ENCODE peak calls at places on chromosomes 7 and 10, in seven cellular contexts. One of them, this sample, is unnamed.

GRCh38 chr7:35593896-35594295 is 101.0 kb downstream of the HERPUD2 start:
- DNase-seq in prostate gland: no peak
- DNase-seq in GM23338: peak; percentile 82
- DNase-seq in stomach: no peak
- DNase-seq in breast epithelium: no peak
- DNase-seq in transverse colon: no peak
- DNase-seq in HCT116: peak; percentile 12
- DNase-seq in this sample: no peak

GRCh38 chr7:120996333-120996982 is 7.9 kb downstream of the CPED1 start:
- DNase-seq in HCT116: no peak
- DNase-seq in GM23338: no peak
- DNase-seq in stomach: peak; percentile 75
- DNase-seq in prostate gland: peak; percentile 74
- DNase-seq in transverse colon: peak; percentile 78
- DNase-seq in breast epithelium: peak; percentile 56
- DNase-seq in this sample: no peak

GRCh38 chr10:95841711-95842498 is 65.9 kb upstream of the CC2D2B start:
- DNase-seq in breast epithelium: no peak
- DNase-seq in transverse colon: peak; percentile 44
- DNase-seq in HCT116: peak; percentile 50
- DNase-seq in GM23338: peak; percentile 77
- DNase-seq in stomach: peak; percentile 43
- DNase-seq in prostate gland: peak; percentile 50
- DNase-seq in this sample: peak; percentile 26

GRCh38 chr10:9745158-9745557 is 1272.5 kb upstream of the CELF2 start:
- DNase-seq in GM23338: no peak
- DNase-seq in breast epithelium: no peak
- DNase-seq in HCT116: no peak
- DNase-seq in transverse colon: no peak
- DNase-seq in prostate gland: no peak
- DNase-seq in stomach: no peak
- DNase-seq in this sample: no peak

GRCh38 chr7:38328814-38329213 is 55.4 kb upstream of the TARP start:
- DNase-seq in breast epithelium: no peak
- DNase-seq in HCT116: no peak
- DNase-seq in stomach: no peak
- DNase-seq in transverse colon: no peak
- DNase-seq in GM23338: no peak
- DNase-seq in prostate gland: no peak
- DNase-seq in this sample: no peak

GRCh38 chr10:128599538-128599937 is 473.3 kb upstream of the MKI67 start:
- DNase-seq in stomach: no peak
- DNase-seq in HCT116: no peak
- DNase-seq in GM23338: no peak
- DNase-seq in prostate gland: no peak
- DNase-seq in breast epithelium: no peak
- DNase-seq in transverse colon: no peak
- DNase-seq in this sample: no peak

GRCh38 chr7:100745184-100745583 is 11.8 kb downstream of the ZAN start:
- DNase-seq in GM23338: peak; percentile 67
- DNase-seq in transverse colon: peak; percentile 17
- DNase-seq in prostate gland: no peak
- DNase-seq in stomach: peak; percentile 25
- DNase-seq in HCT116: peak; percentile 46
- DNase-seq in breast epithelium: no peak
- DNase-seq in this sample: no peak

GRCh38 chr10:60894816-60895215 is 49.2 kb downstream of the RHOBTB1 start:
- DNase-seq in breast epithelium: no peak
- DNase-seq in stomach: no peak
- DNase-seq in transverse colon: no peak
- DNase-seq in GM23338: no peak
- DNase-seq in HCT116: no peak
- DNase-seq in prostate gland: no peak
- DNase-seq in this sample: no peak

GRCh38 chr7:3153118-3153517 is 109.5 kb upstream of the CARD11 start:
- DNase-seq in stomach: no peak
- DNase-seq in breast epithelium: no peak
- DNase-seq in GM23338: no peak
- DNase-seq in transverse colon: no peak
- DNase-seq in HCT116: no peak
- DNase-seq in prostate gland: no peak
- DNase-seq in this sample: no peak

GRCh38 chr10:21533577-21534475 is at the start of gene MLLT10:
- DNase-seq in transverse colon: peak; percentile 94
- DNase-seq in prostate gland: peak; percentile 93
- DNase-seq in breast epithelium: peak; percentile 90
- DNase-seq in GM23338: peak; percentile 97
- DNase-seq in stomach: peak; percentile 93
- DNase-seq in HCT116: peak; percentile 81
- DNase-seq in this sample: peak; percentile 100

GRCh38 chr10:109902992-109903947 is 20.0 kb downstream of the XPNPEP1 start:
- DNase-seq in breast epithelium: no peak
- DNase-seq in prostate gland: peak; percentile 32
- DNase-seq in GM23338: no peak
- DNase-seq in stomach: no peak
- DNase-seq in transverse colon: no peak
- DNase-seq in HCT116: no peak
- DNase-seq in this sample: no peak

GRCh38 chr10:95406651-95407280 is 116.0 kb upstream of the PDLIM1 start:
- DNase-seq in GM23338: no peak
- DNase-seq in stomach: peak; percentile 95
- DNase-seq in prostate gland: peak; percentile 42
- DNase-seq in HCT116: no peak
- DNase-seq in transverse colon: peak; percentile 74
- DNase-seq in breast epithelium: peak; percentile 74
- DNase-seq in this sample: peak; percentile 71

GRCh38 chr7:8441602-8442294 is 8.3 kb downstream of the NXPH1 start:
- DNase-seq in GM23338: peak; percentile 79
- DNase-seq in transverse colon: no peak
- DNase-seq in prostate gland: no peak
- DNase-seq in HCT116: no peak
- DNase-seq in breast epithelium: no peak
- DNase-seq in stomach: no peak
- DNase-seq in this sample: no peak

GRCh38 chr10:42783181-42783549 is 570 bp downstream of the BMS1 start:
- DNase-seq in transverse colon: peak; percentile 15
- DNase-seq in prostate gland: peak; percentile 22
- DNase-seq in GM23338: no peak
- DNase-seq in HCT116: no peak
- DNase-seq in breast epithelium: no peak
- DNase-seq in stomach: no peak
- DNase-seq in this sample: no peak

GRCh38 chr10:104208730-104209129 is 23.4 kb downstream of the CFAP43 start:
- DNase-seq in GM23338: no peak
- DNase-seq in breast epithelium: no peak
- DNase-seq in HCT116: no peak
- DNase-seq in transverse colon: no peak
- DNase-seq in prostate gland: no peak
- DNase-seq in stomach: no peak
- DNase-seq in this sample: no peak

GRCh38 chr7:158270106-158270775 is 317.4 kb downstream of the PTPRN2 start:
- DNase-seq in transverse colon: no peak
- DNase-seq in breast epithelium: no peak
- DNase-seq in prostate gland: no peak
- DNase-seq in HCT116: no peak
- DNase-seq in GM23338: no peak
- DNase-seq in stomach: no peak
- DNase-seq in this sample: no peak

DNA sequence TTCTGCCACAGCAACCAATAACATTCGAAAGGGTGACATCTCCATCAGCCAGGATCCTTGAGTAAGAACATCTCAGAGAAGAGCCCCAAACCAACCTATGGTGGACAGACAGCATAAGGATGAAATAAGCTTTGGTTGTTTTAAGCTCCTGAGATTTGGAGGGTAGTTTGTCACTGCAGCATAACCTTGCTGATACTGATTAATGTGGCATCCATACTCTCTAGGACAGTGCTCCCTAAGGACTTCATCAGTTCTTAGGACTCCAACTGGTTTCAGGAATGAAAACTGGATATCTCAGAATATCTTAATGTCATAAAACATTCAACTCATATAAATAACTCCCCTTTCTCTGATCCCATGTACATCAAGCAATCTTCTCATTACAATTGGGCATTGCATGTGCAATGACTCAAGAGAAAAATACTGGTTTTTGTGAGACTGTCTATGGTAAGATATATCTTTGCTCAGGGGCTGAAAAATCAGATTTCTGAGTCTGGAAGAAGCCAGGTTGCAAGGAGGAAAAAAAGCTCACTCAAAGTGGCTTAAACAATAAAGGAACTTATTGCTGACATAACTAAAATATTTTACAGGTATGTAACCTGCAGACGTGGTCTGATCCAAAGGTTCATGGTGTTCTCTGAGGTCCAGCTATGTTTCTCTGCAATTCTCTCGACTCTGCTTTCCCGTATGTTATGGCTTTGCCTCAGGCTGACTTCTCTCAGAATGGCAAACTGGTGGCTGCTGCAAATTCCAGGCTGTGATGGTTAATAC is 65.8 kb downstream of the RAB11FIP2 start:
- DNase-seq in GM23338: no peak
- DNase-seq in prostate gland: no peak
- DNase-seq in HCT116: no peak
- DNase-seq in breast epithelium: no peak
- DNase-seq in stomach: no peak
- DNase-seq in transverse colon: no peak
- DNase-seq in this sample: no peak
- H3K27ac ChIP-seq in GM23338: no peak overlapping the region
- H3K27ac ChIP-seq in prostate gland: no peak overlapping the region
- H3K27ac ChIP-seq in HCT116: no peak overlapping the region
- H3K27ac ChIP-seq in breast epithelium: no peak overlapping the region
- H3K27ac ChIP-seq in stomach: no peak overlapping the region
- H3K27ac ChIP-seq in transverse colon: no peak overlapping the region
- H3K27ac ChIP-seq in this sample: no peak overlapping the region

GRCh38 chr10:124733566-124734245 is 10.5 kb downstream of the FAM53B start:
- DNase-seq in HCT116: no peak
- DNase-seq in transverse colon: no peak
- DNase-seq in breast epithelium: peak; percentile 16
- DNase-seq in prostate gland: no peak
- DNase-seq in stomach: no peak
- DNase-seq in GM23338: no peak
- DNase-seq in this sample: no peak

GRCh38 chr10:124730790-124731189 is 13.4 kb downstream of the FAM53B start:
- DNase-seq in stomach: no peak
- DNase-seq in prostate gland: no peak
- DNase-seq in HCT116: no peak
- DNase-seq in breast epithelium: no peak
- DNase-seq in GM23338: no peak
- DNase-seq in transverse colon: no peak
- DNase-seq in this sample: no peak

GRCh38 chr10:124731551-124731950 is 12.6 kb downstream of the FAM53B start:
- DNase-seq in HCT116: no peak
- DNase-seq in breast epithelium: peak; percentile 15
- DNase-seq in GM23338: no peak
- DNase-seq in stomach: no peak
- DNase-seq in transverse colon: no peak
- DNase-seq in prostate gland: no peak
- DNase-seq in this sample: no peak

GRCh38 chr10:124734311-124735166 is 9.6 kb downstream of the FAM53B start:
- DNase-seq in GM23338: no peak
- DNase-seq in transverse colon: no peak
- DNase-seq in HCT116: no peak
- DNase-seq in breast epithelium: peak; percentile 15
- DNase-seq in prostate gland: no peak
- DNase-seq in stomach: no peak
- DNase-seq in this sample: no peak

DNA sequence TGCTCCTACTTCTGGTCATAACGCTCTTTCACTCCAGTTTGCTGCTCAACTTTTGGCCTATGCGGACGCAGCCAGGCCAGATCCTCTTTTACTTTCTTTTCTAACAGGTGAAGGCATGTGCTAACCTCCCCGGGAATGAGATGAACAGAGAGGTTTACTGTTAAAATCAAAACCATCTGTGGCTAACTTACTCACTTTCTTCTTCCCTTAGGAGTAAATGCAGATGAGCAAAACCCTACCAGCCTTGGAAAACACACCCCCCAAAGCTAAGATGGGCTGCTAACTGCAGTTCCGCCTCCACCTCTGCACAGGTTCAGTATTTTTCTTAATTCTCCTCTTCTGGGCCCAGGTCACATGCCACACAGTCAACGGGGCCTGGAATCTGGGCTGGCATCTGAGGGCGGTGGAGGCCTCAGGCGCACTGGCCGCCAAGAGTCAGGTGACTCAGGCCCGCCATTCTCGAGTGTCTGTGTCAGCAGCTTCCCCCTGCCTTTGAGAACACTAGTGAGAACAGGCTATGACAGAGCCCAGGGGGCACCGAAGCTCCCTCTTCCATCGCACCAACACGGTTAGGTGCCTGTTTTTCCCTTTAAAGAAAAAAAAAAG is 11.1 kb downstream of the FAM53B start:
- DNase-seq in stomach: no peak
- DNase-seq in HCT116: no peak
- DNase-seq in transverse colon: peak; percentile 59
- DNase-seq in breast epithelium: peak; percentile 76
- DNase-seq in GM23338: no peak
- DNase-seq in prostate gland: no peak
- DNase-seq in this sample: peak; percentile 71
- TF ChIP-seq POLR2AphosphoS5 in stomach: no peak
- TF ChIP-seq POLR2AphosphoS5 in HCT116: no peak
- TF ChIP-seq POLR2AphosphoS5 in transverse colon: no peak
- TF ChIP-seq POLR2AphosphoS5 in breast epithelium: no peak
- TF ChIP-seq POLR2AphosphoS5 in GM23338: no peak
- TF ChIP-seq POLR2AphosphoS5 in prostate gland: no peak
- TF ChIP-seq POLR2AphosphoS5 in this sample: peak; percentile 16

GRCh38 chr7:99131290-99131689 is 12.6 kb downstream of the SMURF1 start:
- DNase-seq in stomach: no peak
- DNase-seq in transverse colon: no peak
- DNase-seq in GM23338: no peak
- DNase-seq in HCT116: no peak
- DNase-seq in breast epithelium: no peak
- DNase-seq in prostate gland: no peak
- DNase-seq in this sample: no peak
- H3K4me1 ChIP-seq in stomach: peaks cover 99% of the 10 kb centered on the region
- H3K4me1 ChIP-seq in transverse colon: peaks cover 20% of the 10 kb centered on the region
- H3K4me1 ChIP-seq in GM23338: peaks cover 9% of the 10 kb centered on the region
- H3K4me1 ChIP-seq in HCT116: no peaks in the 10 kb centered on the region
- H3K4me1 ChIP-seq in breast epithelium: peaks cover 4% of the 10 kb centered on the region
- H3K4me1 ChIP-seq in prostate gland: peaks cover 14% of the 10 kb centered on the region
- H3K4me1 ChIP-seq in this sample: peaks cover 67% of the 10 kb centered on the region

GRCh38 chr7:150371996-150372270 is 3.3 kb downstream of the REPIN1 start:
- DNase-seq in prostate gland: no peak
- DNase-seq in breast epithelium: no peak
- DNase-seq in HCT116: no peak
- DNase-seq in transverse colon: no peak
- DNase-seq in GM23338: no peak
- DNase-seq in stomach: no peak
- DNase-seq in this sample: no peak

GRCh38 chr7:150374026-150374425 is 5.1 kb upstream of the ZNF775 start:
- DNase-seq in GM23338: no peak
- DNase-seq in transverse colon: no peak
- DNase-seq in prostate gland: no peak
- DNase-seq in HCT116: no peak
- DNase-seq in stomach: no peak
- DNase-seq in breast epithelium: no peak
- DNase-seq in this sample: no peak

GRCh38 chr7:150374472-150374871 is 4.7 kb upstream of the ZNF775 start:
- DNase-seq in GM23338: no peak
- DNase-seq in breast epithelium: no peak
- DNase-seq in prostate gland: no peak
- DNase-seq in transverse colon: no peak
- DNase-seq in HCT116: no peak
- DNase-seq in stomach: no peak
- DNase-seq in this sample: no peak

GRCh38 chr7:150372271-150373048 is 3.8 kb downstream of the REPIN1 start:
- DNase-seq in GM23338: no peak
- DNase-seq in HCT116: no peak
- DNase-seq in prostate gland: no peak
- DNase-seq in transverse colon: peak; percentile 69
- DNase-seq in stomach: no peak
- DNase-seq in breast epithelium: no peak
- DNase-seq in this sample: peak; percentile 86

GRCh38 chr7:150373049-150373801 is 4.6 kb downstream of the REPIN1 start:
- DNase-seq in transverse colon: peak; percentile 66
- DNase-seq in HCT116: no peak
- DNase-seq in stomach: peak; percentile 52
- DNase-seq in prostate gland: peak; percentile 81
- DNase-seq in breast epithelium: peak; percentile 48
- DNase-seq in GM23338: no peak
- DNase-seq in this sample: no peak
- H3K27ac ChIP-seq in transverse colon: peak overlapping the region; percentile 99
- H3K27ac ChIP-seq in HCT116: no peak overlapping the region
- H3K27ac ChIP-seq in stomach: peak overlapping the region; percentile 26
- H3K27ac ChIP-seq in prostate gland: peak overlapping the region; percentile 62
- H3K27ac ChIP-seq in breast epithelium: peak overlapping the region; percentile 72
- H3K27ac ChIP-seq in GM23338: peak overlapping the region; percentile 97
- H3K27ac ChIP-seq in this sample: peak overlapping the region; percentile 43